ENCODE peak calls at places on chromosomes 7 and 10, in five cellular contexts. A, L, I, X and F are unnamed samples. For H3K9me2, the result is how much of the 10 kb centered on the place peaks cover.

GRCh38 chr7:108376206-108376605 is 80.0 kb downstream of the NRCAM start:
- DNase-seq in A (no peak), L (peak), I (no peak), X (no peak), F (no peak)

GRCh38 chr7:1121476-1121875 is 33.6 kb downstream of the GPER1 start:
- DNase-seq in A (no peak), L (no peak), I (no peak), X (no peak), F (no peak)

GRCh38 chr10:59091239-59091638 is 85.2 kb upstream of the PHYHIPL start:
- DNase-seq in A (no peak), L (no peak), I (no peak), X (no peak), F (no peak)

GRCh38 chr7:125383324-125383723 is 453.7 kb upstream of the POT1 start:
- DNase-seq in A (no peak), L (peak), I (no peak), X (no peak), F (peak)

GRCh38 chr7:147245274-147245673 is 1128.7 kb downstream of the CNTNAP2 start:
- DNase-seq in A (peak), L (peak), I (peak), X (peak), F (peak)

GRCh38 chr7:99139031-99139430 is 4.9 kb downstream of the SMURF1 start:
- DNase-seq in A (peak), L (no peak), I (no peak), X (no peak), F (no peak)

GRCh38 chr7:152699101-152699500 is 23.2 kb upstream of the XRCC2 start:
- DNase-seq in A (no peak), L (no peak), I (no peak), X (peak), F (no peak)

GRCh38 chr10:93753621-93754250 is 4.0 kb upstream of the LGI1 start:
- DNase-seq in A (no peak), L (no peak), I (no peak), X (no peak), F (no peak)

GRCh38 chr10:95395947-95396449 is 105.2 kb upstream of the PDLIM1 start:
- DNase-seq in A (no peak), L (no peak), I (no peak), X (no peak), F (no peak)

GRCh38 chr10:7610651-7611389 is 55.9 kb downstream of the ITIH5 start:
- DNase-seq in A (peak), L (no peak), I (no peak), X (no peak), F (no peak)

GRCh38 chr10:13337128-13337826 is 10.8 kb downstream of the SEPHS1 start:
- DNase-seq in A (no peak), L (no peak), I (no peak), X (no peak), F (no peak)

GRCh38 chr10:32207544-32207943 is 139.4 kb downstream of the EPC1 start:
- DNase-seq in A (peak), L (peak), I (peak), X (peak), F (peak)

GRCh38 chr10:75403144-75404022 is 1.8 kb upstream of the ZNF503 start:
- DNase-seq in A (peak), L (peak), I (no peak), X (peak), F (no peak)

GRCh38 chr10:17229016-17229716 is 1.1 kb downstream of the VIM start:
- DNase-seq in A (peak), L (peak), I (no peak), X (peak), F (peak)

GRCh38 chr7:157869793-157870192 is 533.0 kb downstream of the DNAJB6 start:
- DNase-seq in A (no peak), L (no peak), I (no peak), X (no peak), F (no peak)

GRCh38 chr10:6721964-6722615 is 142.0 kb upstream of the PRKCQ start:
- DNase-seq in A (peak), L (peak), I (no peak), X (no peak), F (no peak)

GRCh38 chr10:132129431-132129830 is 57.3 kb upstream of the DPYSL4 start:
- DNase-seq in A (no peak), L (peak), I (no peak), X (peak), F (no peak)

GRCh38 chr10:4074559-4075407 is 289.8 kb upstream of the KLF6 start:
- DNase-seq in A (peak), L (no peak), I (no peak), X (peak), F (no peak)

GRCh38 chr7:100166317-100166940 is 2.0 kb downstream of the GAL3ST4 start:
- DNase-seq in A (no peak), L (no peak), I (no peak), X (peak), F (no peak)
- H3K9me2 ChIP-seq in A (under half), L (under half), I (under half), X (under half), F (under half)

GRCh38 chr7:46032936-46033335 is 111.9 kb upstream of the IGFBP3 start:
- DNase-seq in A (peak), L (no peak), I (no peak), X (no peak), F (no peak)

GRCh38 chr7:46034056-46034768 is 113.1 kb upstream of the IGFBP3 start:
- DNase-seq in A (peak), L (no peak), I (no peak), X (no peak), F (no peak)

GRCh38 chr7:46035166-46035565 is 114.1 kb upstream of the IGFBP3 start:
- DNase-seq in A (peak), L (no peak), I (no peak), X (no peak), F (no peak)

GRCh38 chr7:46032353-46032752 is 111.3 kb upstream of the IGFBP3 start:
- DNase-seq in A (no peak), L (no peak), I (no peak), X (no peak), F (no peak)

GRCh38 chr7:46033592-46033991 is 112.5 kb upstream of the IGFBP3 start:
- DNase-seq in A (peak), L (no peak), I (no peak), X (no peak), F (no peak)
- H3K9me2 ChIP-seq in A (under half), L (under half), I (under half), X (under half), F (under half)

DNA sequence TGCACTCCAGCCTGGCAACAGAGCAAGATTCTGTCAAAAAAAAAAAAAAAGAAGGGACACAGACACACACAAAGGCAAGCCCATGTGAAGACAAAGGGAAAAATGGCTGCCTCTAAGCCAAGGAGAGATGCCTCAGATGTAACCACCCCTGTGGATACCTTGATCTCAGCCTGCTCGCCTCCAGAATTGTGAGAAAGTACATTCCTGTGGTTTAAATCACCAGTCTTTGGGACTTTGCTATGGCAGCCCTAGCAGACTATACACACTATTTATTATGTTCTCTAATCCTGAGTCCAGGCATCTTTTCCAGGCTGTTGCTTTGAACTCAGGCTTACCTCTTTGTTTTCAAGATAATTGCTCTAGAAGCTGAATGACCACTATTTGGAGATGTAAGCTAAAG is 494.3 kb downstream of the GALNT17 start:
- DNase-seq in A (peak), L (no peak), I (no peak), X (no peak), F (no peak)
- H3K9me2 ChIP-seq in A (under half), L (under half), I (under half), X (under half), F (under half)

GRCh38 chr10:67780759-67781538 is 57.0 kb downstream of the DNAJC12 start:
- DNase-seq in A (no peak), L (no peak), I (peak), X (no peak), F (peak)
- H3K9me2 ChIP-seq in A (under half), L (under half), I (under half), X (under half), F (under half)

DNA sequence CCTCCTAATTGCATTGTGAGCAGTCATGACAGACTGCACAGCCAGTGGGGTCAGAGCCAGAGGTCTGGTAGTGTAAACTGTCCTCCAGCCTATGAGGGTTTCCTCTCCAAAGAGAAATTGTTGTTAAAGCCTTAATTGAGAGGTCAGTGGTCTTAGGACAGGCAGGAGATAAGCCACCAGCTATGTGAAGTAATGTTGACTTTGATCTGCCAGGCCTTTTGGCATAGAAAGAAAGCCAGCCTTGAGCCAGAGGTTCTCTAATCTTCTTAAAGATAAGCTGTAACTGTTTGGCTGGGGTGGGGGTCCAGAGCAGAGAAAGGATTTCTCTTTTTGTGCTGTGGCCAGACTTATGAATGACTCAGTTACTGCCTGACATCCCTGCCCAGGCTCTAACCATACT is 248.4 kb downstream of the WDR11 start:
- DNase-seq in A (no peak), L (no peak), I (no peak), X (no peak), F (no peak)
- H3K9me2 ChIP-seq in A (under half), L (under half), I (under half), X (under half), F (under half)

DNA sequence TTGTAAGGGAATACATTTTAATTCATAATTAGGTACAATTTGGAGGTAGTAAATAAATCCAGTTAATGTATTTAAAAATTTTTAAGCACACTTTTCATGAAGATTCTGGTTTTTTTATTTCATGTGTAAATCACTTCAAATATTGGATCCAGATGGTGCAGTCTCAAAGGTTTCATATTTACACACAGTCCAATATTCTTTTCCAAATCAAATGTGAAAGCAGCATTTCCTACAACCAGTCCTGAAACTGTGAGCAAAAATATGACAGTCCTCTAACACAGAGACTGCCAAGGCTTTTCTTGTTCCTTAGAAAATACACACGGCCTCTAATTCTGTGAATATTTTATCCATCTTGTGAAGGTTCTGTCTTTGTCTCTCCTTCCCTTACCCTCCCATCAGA is 645.9 kb downstream of the ARL4A start:
- DNase-seq in A (no peak), L (no peak), I (no peak), X (no peak), F (no peak)
- H3K9me2 ChIP-seq in A (under half), L (under half), I (under half), X (under half), F (under half)

GRCh38 chr10:60282771-60283353 is 106.8 kb downstream of the ANK3 start:
- DNase-seq in A (peak), L (no peak), I (peak), X (no peak), F (no peak)
- H3K9me2 ChIP-seq in A (under half), L (under half), I (under half), X (under half), F (under half)

DNA sequence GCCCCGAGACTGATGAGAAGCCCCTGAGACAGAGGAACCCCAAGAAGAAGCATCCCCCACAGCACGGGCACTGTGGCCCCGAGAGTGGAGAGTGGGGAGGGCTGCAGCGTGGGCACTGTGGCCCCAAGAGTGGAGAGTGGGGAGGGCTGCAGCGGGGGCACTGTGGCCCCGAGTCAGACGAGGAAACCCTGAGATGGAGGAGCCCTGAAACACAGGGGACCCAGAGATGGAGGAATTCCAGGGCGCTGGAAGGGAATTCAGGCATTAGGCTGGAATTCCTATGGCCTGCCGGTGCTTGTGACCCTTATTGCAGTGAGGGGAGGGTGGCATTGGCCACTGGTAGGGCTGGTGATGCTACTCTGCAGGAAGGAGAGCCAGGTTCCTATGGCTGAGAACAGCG is 168.6 kb upstream of the SHH start:
- DNase-seq in A (no peak), L (no peak), I (no peak), X (no peak), F (no peak)
- H3K9me2 ChIP-seq in A (under half), L (under half), I (under half), X (under half), F (under half)

DNA sequence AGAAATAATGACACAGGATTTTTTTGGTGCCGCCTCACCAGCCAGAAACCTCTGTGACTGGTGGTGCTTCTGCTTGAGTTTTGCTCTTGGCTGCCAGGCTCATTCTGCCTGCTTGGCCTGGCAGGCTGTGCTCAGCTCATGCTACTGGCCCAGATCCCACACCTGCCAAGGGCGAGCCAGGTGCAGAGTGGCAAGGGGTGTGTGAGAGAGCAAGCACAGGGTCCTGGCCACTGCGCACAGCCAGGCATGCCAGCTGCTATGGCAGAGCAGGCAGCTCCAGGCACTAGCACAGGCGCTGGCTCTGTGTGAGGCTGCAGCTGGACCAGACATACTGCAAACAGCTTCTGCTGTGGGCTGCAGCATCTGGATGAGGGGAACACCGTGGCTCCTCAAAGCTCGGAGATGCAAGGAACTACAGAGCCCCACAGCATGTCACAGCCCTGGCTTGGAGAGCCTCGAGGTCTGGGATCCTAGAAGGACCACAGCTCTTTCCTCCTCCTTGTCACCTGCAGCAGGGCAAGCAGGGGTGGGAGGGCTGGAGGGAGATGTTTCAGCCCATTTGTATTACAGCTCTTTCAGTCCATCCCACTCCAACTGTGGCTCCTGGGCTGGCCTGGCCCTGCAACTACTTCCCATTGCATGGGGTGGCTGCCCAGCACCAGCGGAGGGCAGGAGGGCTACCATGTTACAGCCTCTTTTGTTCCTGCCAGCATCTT is 313.4 kb upstream of the SEMA3C start:
- DNase-seq in A (no peak), L (no peak), I (no peak), X (peak), F (no peak)
- H3K9me2 ChIP-seq in A (under half), L (under half), I (under half), X (under half), F (under half)

DNA sequence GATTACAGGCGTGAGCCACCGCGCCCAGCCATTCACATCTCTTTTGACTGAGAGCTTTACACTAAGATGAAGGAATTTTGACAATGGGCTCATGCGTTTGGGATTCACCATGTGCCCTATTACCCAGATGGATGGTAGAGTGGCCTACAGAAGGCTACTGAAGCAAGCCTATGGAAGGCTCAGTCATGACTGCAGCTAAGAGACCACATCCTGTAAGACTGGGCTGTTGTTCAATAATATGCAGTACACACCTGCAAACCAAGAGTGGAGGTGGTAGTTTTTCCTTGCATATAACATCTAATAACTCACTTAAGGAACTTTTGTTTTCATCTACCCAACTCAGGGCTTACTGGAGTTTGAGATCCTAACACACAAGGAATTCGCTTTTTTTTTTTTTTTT is 6.1 kb upstream of the WIPI2 start:
- DNase-seq in A (no peak), L (no peak), I (no peak), X (no peak), F (no peak)
- H3K9me2 ChIP-seq in A (under half), L (under half), I (under half), X (under half), F (under half)